ENCODE peak calls at places on chromosome 20, in six cellular contexts. L is Ammon's horn, P is Caco-2, Z is epithelial cell of esophagus, M is germinal center, C is IMR-90. N is an unnamed sample.

GRCh38 chr20:20658123-20658522 is 54.3 kb downstream of the RALGAPA2 start:
- DNase-seq in L (no peak), P (no peak), Z (no peak), M (no peak), C (no peak), N (no peak)

GRCh38 chr20:51800769-51801219 is 1.5 kb downstream of the SALL4 start:
- DNase-seq in L (no peak), P (peak), Z (peak), M (no peak), C (no peak), N (peak)

GRCh38 chr20:4021905-4022304 is 6.5 kb upstream of the RNF24 start:
- DNase-seq in L (no peak), P (no peak), Z (no peak), M (no peak), C (peak), N (peak)

GRCh38 chr20:22568872-22569344 is 15.5 kb downstream of the FOXA2 start:
- DNase-seq in L (no peak), P (no peak), Z (no peak), M (no peak), C (no peak), N (no peak)

GRCh38 chr20:1484438-1485120 is 6.6 kb downstream of the SIRPB2 start:
- DNase-seq in L (no peak), P (no peak), Z (peak), M (no peak), C (no peak), N (no peak)

GRCh38 chr20:8527998-8528397 is 395.9 kb downstream of the PLCB1 start:
- DNase-seq in L (no peak), P (no peak), Z (peak), M (no peak), C (peak), N (peak)

GRCh38 chr20:36761125-36761524 is 12.4 kb downstream of the DSN1 start:
- DNase-seq in L (no peak), P (no peak), Z (no peak), M (no peak), C (no peak), N (no peak)

GRCh38 chr20:23265226-23265625 is 85.4 kb upstream of the NXT1 start:
- DNase-seq in L (no peak), P (no peak), Z (no peak), M (no peak), C (peak), N (no peak)

GRCh38 chr20:57170343-57170742 is 96.1 kb downstream of the BMP7 start:
- DNase-seq in L (no peak), P (no peak), Z (no peak), M (no peak), C (no peak), N (no peak)

GRCh38 chr20:32707691-32708581 is 34.2 kb upstream of the C20orf203 start:
- DNase-seq in L (no peak), P (no peak), Z (no peak), M (no peak), C (peak), N (no peak)

GRCh38 chr20:36975085-36975829 is 23.7 kb upstream of the SAMHD1 start:
- DNase-seq in L (no peak), P (no peak), Z (no peak), M (no peak), C (no peak), N (no peak)

GRCh38 chr20:44291754-44292153 is 19.2 kb downstream of the FITM2 start:
- DNase-seq in L (no peak), P (peak), Z (no peak), M (no peak), C (no peak), N (no peak)

GRCh38 chr20:49594143-49594928 is 26.4 kb upstream of the PTGIS start:
- DNase-seq in L (no peak), P (no peak), Z (peak), M (no peak), C (peak), N (peak)

GRCh38 chr20:45935416-45936046 is 1.0 kb downstream of the PCIF1 start:
- DNase-seq in L (peak), P (no peak), Z (no peak), M (no peak), C (peak), N (no peak)

GRCh38 chr20:9411833-9412232 is 102.6 kb upstream of the LAMP5 start:
- DNase-seq in L (no peak), P (no peak), Z (no peak), M (no peak), C (no peak), N (no peak)

GRCh38 chr20:23640018-23640872 is 2.5 kb upstream of the CST3 start:
- DNase-seq in L (no peak), P (no peak), Z (no peak), M (no peak), C (no peak), N (no peak)

GRCh38 chr20:35791823-35792222 is 20.0 kb downstream of the PHF20 start:
- DNase-seq in L (no peak), P (no peak), Z (peak), M (no peak), C (peak), N (peak)